ENCODE peak calls at places on chromosomes 11 and 22, in six cellular contexts. One of them, this sample, is unnamed.

GRCh38 chr11:87878373-87878779 is 296.9 kb downstream of the RAB38 start:
- DNase-seq in adrenal gland: peak
- DNase-seq in kidney: no peak
- DNase-seq in AG10803: peak
- DNase-seq in fibroblast of mammary gland: peak
- DNase-seq in astrocyte of the spinal cord: peak
- DNase-seq in this sample: peak

GRCh38 chr11:107591098-107591445 is at the start of gene ELMOD1:
- DNase-seq in adrenal gland: peak
- DNase-seq in kidney: peak
- DNase-seq in AG10803: peak
- DNase-seq in fibroblast of mammary gland: peak
- DNase-seq in astrocyte of the spinal cord: peak
- DNase-seq in this sample: peak

GRCh38 chr11:92399702-92400101 is 175.1 kb downstream of the FAT3 start:
- DNase-seq in adrenal gland: no peak
- DNase-seq in kidney: no peak
- DNase-seq in AG10803: no peak
- DNase-seq in fibroblast of mammary gland: no peak
- DNase-seq in astrocyte of the spinal cord: no peak
- DNase-seq in this sample: no peak

GRCh38 chr11:17188675-17189074 is 19.1 kb downstream of the PIK3C2A start:
- DNase-seq in adrenal gland: no peak
- DNase-seq in kidney: no peak
- DNase-seq in AG10803: no peak
- DNase-seq in fibroblast of mammary gland: no peak
- DNase-seq in astrocyte of the spinal cord: no peak
- DNase-seq in this sample: peak

GRCh38 chr11:2150206-2150847 is 10.7 kb downstream of the INS start:
- DNase-seq in adrenal gland: no peak
- DNase-seq in kidney: no peak
- DNase-seq in AG10803: peak
- DNase-seq in fibroblast of mammary gland: peak
- DNase-seq in astrocyte of the spinal cord: peak
- DNase-seq in this sample: peak

GRCh38 chr11:134356656-134357544 is 25.1 kb downstream of the GLB1L2 start:
- DNase-seq in adrenal gland: peak
- DNase-seq in kidney: peak
- DNase-seq in AG10803: no peak
- DNase-seq in fibroblast of mammary gland: no peak
- DNase-seq in astrocyte of the spinal cord: no peak
- DNase-seq in this sample: no peak

GRCh38 chr11:77195071-77195705 is 67.1 kb downstream of the MYO7A start:
- DNase-seq in adrenal gland: no peak
- DNase-seq in kidney: peak
- DNase-seq in AG10803: no peak
- DNase-seq in fibroblast of mammary gland: no peak
- DNase-seq in astrocyte of the spinal cord: no peak
- DNase-seq in this sample: no peak

GRCh38 chr11:24754406-24754805 is 257.6 kb downstream of the LUZP2 start:
- DNase-seq in adrenal gland: no peak
- DNase-seq in kidney: no peak
- DNase-seq in AG10803: no peak
- DNase-seq in fibroblast of mammary gland: no peak
- DNase-seq in astrocyte of the spinal cord: no peak
- DNase-seq in this sample: no peak

GRCh38 chr11:30210357-30210756 is 20.5 kb upstream of the FSHB start:
- DNase-seq in adrenal gland: no peak
- DNase-seq in kidney: no peak
- DNase-seq in AG10803: no peak
- DNase-seq in fibroblast of mammary gland: no peak
- DNase-seq in astrocyte of the spinal cord: no peak
- DNase-seq in this sample: no peak

DNA sequence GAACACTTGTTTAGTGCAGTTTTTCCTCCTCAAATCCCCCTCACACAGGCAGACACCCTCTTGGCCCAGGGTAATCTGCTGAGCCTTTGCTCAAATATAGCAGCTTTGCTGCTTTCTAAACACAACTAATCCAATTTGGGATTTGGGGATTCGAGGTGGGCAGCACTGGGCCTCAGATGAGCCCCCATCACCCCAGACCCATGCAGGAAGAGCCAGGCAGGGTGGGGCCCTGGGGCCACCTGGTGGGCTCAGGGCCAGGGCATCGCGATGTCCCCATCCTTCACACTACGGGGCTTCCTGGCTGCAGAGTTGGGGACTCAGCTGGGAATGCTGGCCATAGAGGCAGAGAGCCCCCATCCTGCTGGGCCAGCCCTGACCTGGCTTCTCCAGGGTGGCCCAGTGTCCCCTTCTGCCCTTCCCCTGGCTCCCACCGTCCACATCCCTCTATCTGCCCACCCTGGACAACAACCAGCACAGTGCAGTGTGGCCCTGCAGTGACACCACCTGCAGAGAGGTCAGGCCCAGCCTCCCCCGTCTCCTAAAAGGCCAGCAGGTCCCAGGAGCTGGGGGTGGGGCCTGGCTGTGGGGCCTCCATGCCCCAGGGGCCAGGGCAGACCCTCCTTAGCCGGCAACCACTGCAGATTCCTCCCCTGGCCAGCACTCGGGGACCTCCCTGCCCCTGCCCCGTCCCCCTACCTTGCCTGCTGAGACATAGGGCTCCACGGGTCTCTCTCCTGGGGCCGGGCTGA is 56.6 kb upstream of the CCDC188 start:
- DNase-seq in adrenal gland: no peak
- DNase-seq in kidney: no peak
- DNase-seq in AG10803: no peak
- DNase-seq in fibroblast of mammary gland: no peak
- DNase-seq in astrocyte of the spinal cord: no peak
- DNase-seq in this sample: no peak
- H3K4me3 ChIP-seq in adrenal gland: no peak
- H3K4me3 ChIP-seq in kidney: no peak
- H3K4me3 ChIP-seq in AG10803: peak
- H3K4me3 ChIP-seq in fibroblast of mammary gland: peak
- H3K4me3 ChIP-seq in astrocyte of the spinal cord: peak
- H3K4me3 ChIP-seq in this sample: peak

GRCh38 chr11:114034956-114035355 is 24.6 kb upstream of the ZBTB16 start:
- DNase-seq in adrenal gland: no peak
- DNase-seq in kidney: no peak
- DNase-seq in AG10803: no peak
- DNase-seq in fibroblast of mammary gland: no peak
- DNase-seq in astrocyte of the spinal cord: no peak
- DNase-seq in this sample: no peak

GRCh38 chr11:114036958-114037357 is 22.6 kb upstream of the ZBTB16 start:
- DNase-seq in adrenal gland: no peak
- DNase-seq in kidney: no peak
- DNase-seq in AG10803: no peak
- DNase-seq in fibroblast of mammary gland: no peak
- DNase-seq in astrocyte of the spinal cord: no peak
- DNase-seq in this sample: no peak

GRCh38 chr11:114039551-114039950 is 20.0 kb upstream of the ZBTB16 start:
- DNase-seq in adrenal gland: no peak
- DNase-seq in kidney: no peak
- DNase-seq in AG10803: no peak
- DNase-seq in fibroblast of mammary gland: peak
- DNase-seq in astrocyte of the spinal cord: no peak
- DNase-seq in this sample: no peak

GRCh38 chr11:114033572-114033971 is 25.9 kb upstream of the ZBTB16 start:
- DNase-seq in adrenal gland: no peak
- DNase-seq in kidney: no peak
- DNase-seq in AG10803: no peak
- DNase-seq in fibroblast of mammary gland: no peak
- DNase-seq in astrocyte of the spinal cord: no peak
- DNase-seq in this sample: no peak

GRCh38 chr11:114036156-114036811 is 23.2 kb upstream of the ZBTB16 start:
- DNase-seq in adrenal gland: peak
- DNase-seq in kidney: peak
- DNase-seq in AG10803: peak
- DNase-seq in fibroblast of mammary gland: peak
- DNase-seq in astrocyte of the spinal cord: peak
- DNase-seq in this sample: peak
- H3K4me3 ChIP-seq in adrenal gland: peak
- H3K4me3 ChIP-seq in kidney: no peak
- H3K4me3 ChIP-seq in AG10803: peak
- H3K4me3 ChIP-seq in fibroblast of mammary gland: peak
- H3K4me3 ChIP-seq in astrocyte of the spinal cord: peak
- H3K4me3 ChIP-seq in this sample: peak

DNA sequence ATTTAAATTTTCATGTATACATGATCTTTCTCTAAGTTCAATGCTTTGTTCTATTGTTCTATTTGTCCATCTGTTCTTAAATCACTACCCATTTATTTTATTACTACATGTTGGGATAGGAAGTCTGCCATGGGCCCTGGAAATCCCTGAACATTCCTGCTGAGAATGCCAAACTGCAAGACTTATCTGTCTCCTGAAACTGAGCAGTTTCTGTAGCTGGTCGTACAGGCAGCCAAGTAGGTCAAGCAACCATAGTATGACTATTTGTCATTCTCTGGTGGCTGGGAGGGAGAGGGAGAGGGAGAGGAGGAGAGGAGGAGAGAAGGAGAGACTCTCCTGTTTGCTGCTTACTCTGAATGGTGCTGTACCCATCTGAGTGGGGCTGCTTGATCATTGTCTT is 82.8 kb upstream of the SNX19 start:
- DNase-seq in adrenal gland: no peak
- DNase-seq in kidney: no peak
- DNase-seq in AG10803: peak
- DNase-seq in fibroblast of mammary gland: peak
- DNase-seq in astrocyte of the spinal cord: peak
- DNase-seq in this sample: peak
- H3K4me3 ChIP-seq in adrenal gland: no peak
- H3K4me3 ChIP-seq in kidney: no peak
- H3K4me3 ChIP-seq in AG10803: no peak
- H3K4me3 ChIP-seq in fibroblast of mammary gland: no peak
- H3K4me3 ChIP-seq in astrocyte of the spinal cord: no peak
- H3K4me3 ChIP-seq in this sample: no peak

GRCh38 chr11:46378811-46379482 is 2.5 kb upstream of the MDK start:
- DNase-seq in adrenal gland: no peak
- DNase-seq in kidney: no peak
- DNase-seq in AG10803: no peak
- DNase-seq in fibroblast of mammary gland: no peak
- DNase-seq in astrocyte of the spinal cord: no peak
- DNase-seq in this sample: no peak
- H3K4me3 ChIP-seq in adrenal gland: no peak
- H3K4me3 ChIP-seq in kidney: no peak
- H3K4me3 ChIP-seq in AG10803: no peak
- H3K4me3 ChIP-seq in fibroblast of mammary gland: no peak
- H3K4me3 ChIP-seq in astrocyte of the spinal cord: no peak
- H3K4me3 ChIP-seq in this sample: no peak

GRCh38 chr11:12210200-12210599 is 99.8 kb downstream of the MICAL2 start:
- DNase-seq in adrenal gland: no peak
- DNase-seq in kidney: no peak
- DNase-seq in AG10803: no peak
- DNase-seq in fibroblast of mammary gland: no peak
- DNase-seq in astrocyte of the spinal cord: no peak
- DNase-seq in this sample: no peak
- H3K4me3 ChIP-seq in adrenal gland: no peak
- H3K4me3 ChIP-seq in kidney: no peak
- H3K4me3 ChIP-seq in AG10803: no peak
- H3K4me3 ChIP-seq in fibroblast of mammary gland: no peak
- H3K4me3 ChIP-seq in astrocyte of the spinal cord: no peak
- H3K4me3 ChIP-seq in this sample: no peak

GRCh38 chr22:27775698-27776409 is 25.7 kb downstream of the MN1 start:
- DNase-seq in adrenal gland: no peak
- DNase-seq in kidney: no peak
- DNase-seq in AG10803: no peak
- DNase-seq in fibroblast of mammary gland: no peak
- DNase-seq in astrocyte of the spinal cord: no peak
- DNase-seq in this sample: no peak
- H3K4me3 ChIP-seq in adrenal gland: no peak
- H3K4me3 ChIP-seq in kidney: no peak
- H3K4me3 ChIP-seq in AG10803: peak
- H3K4me3 ChIP-seq in fibroblast of mammary gland: no peak
- H3K4me3 ChIP-seq in astrocyte of the spinal cord: no peak
- H3K4me3 ChIP-seq in this sample: no peak

DNA sequence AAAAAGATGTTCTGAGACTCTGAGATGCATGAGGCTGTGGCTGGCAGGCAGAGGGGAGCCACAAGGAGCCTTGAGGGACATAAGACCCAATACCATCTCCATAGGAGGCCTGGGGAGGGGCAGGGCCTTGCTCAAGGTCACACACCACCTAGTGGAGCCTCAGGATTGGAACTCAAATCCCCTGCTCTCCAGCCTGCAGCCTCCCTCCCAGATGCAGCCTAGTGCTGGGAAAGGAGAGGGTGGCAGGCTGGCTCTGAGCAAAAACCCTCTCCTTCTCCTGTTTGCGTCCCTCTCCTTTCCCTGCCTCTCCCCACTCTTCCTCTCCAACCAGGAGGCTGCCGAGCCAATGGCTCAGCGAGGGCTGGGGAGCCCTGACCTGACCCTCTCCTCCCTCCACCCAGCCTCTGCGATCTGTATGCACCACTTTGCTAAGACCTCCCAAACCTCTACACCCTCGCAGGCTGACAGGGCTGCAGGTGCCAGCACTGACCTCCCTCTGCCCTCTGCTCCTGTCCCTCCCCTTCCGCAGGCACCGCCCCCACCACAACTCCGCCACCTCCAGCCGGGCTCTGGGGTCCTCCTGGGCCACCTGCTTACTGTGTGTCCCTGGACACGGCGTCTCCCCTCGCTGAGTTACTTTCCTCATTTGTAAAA is 14.7 kb downstream of the IGLL1 start:
- DNase-seq in adrenal gland: no peak
- DNase-seq in kidney: peak
- DNase-seq in AG10803: no peak
- DNase-seq in fibroblast of mammary gland: peak
- DNase-seq in astrocyte of the spinal cord: no peak
- DNase-seq in this sample: peak
- H3K4me3 ChIP-seq in adrenal gland: no peak
- H3K4me3 ChIP-seq in kidney: peak
- H3K4me3 ChIP-seq in AG10803: no peak
- H3K4me3 ChIP-seq in fibroblast of mammary gland: no peak
- H3K4me3 ChIP-seq in astrocyte of the spinal cord: no peak
- H3K4me3 ChIP-seq in this sample: no peak